ENCODE peak calls at places on chromosome 19, in seven cellular contexts. E is DMS 273 treated with DMSO at 0.1 percent for 48 hours, D is cardiac muscle cell, Z is lung, S is sciatic nerve, T is mammary epithelial cell, I is mucosa of descending colon. M is an unnamed sample.

GRCh38 chr19:2462635-2463421 is 6.1 kb upstream of the LMNB2 start:
- DNase-seq in E (peak), D (peak), Z (peak), S (peak), T (peak), I (peak), M (peak)

GRCh38 chr19:41821003-41821735 is 23.3 kb downstream of the LYPD4 start:
- DNase-seq in E (peak), D (peak), Z (peak), S (peak), T (peak), I (peak), M (no peak)

GRCh38 chr19:40605201-40605971 is 4.2 kb downstream of the LTBP4 start:
- DNase-seq in E (peak), D (peak), Z (peak), S (peak), T (peak), I (peak), M (no peak)

GRCh38 chr19:44611812-44612295 is 1.5 kb upstream of the IGSF23 start:
- DNase-seq in E (no peak), D (no peak), Z (peak), S (no peak), T (no peak), I (no peak), M (no peak)

GRCh38 chr19:11843741-11844140 is 4.8 kb upstream of the ZNF439 start:
- DNase-seq in E (no peak), D (no peak), Z (no peak), S (no peak), T (no peak), I (no peak), M (no peak)

GRCh38 chr19:58476498-58477015 is 405 bp downstream of the ZNF446 start:
- DNase-seq in E (no peak), D (peak), Z (no peak), S (no peak), T (no peak), I (no peak), M (no peak)

GRCh38 chr19:53019684-53020083 is 6.0 kb downstream of the ERVV-1 start:
- DNase-seq in E (no peak), D (peak), Z (no peak), S (peak), T (no peak), I (peak), M (no peak)

GRCh38 chr19:6249296-6249695 is 30.5 kb downstream of the MLLT1 start:
- DNase-seq in E (no peak), D (peak), Z (no peak), S (no peak), T (no peak), I (no peak), M (no peak)

GRCh38 chr19:51111606-51112005 is 3.4 kb upstream of the CTU1 start:
- DNase-seq in E (no peak), D (no peak), Z (no peak), S (no peak), T (no peak), I (no peak), M (no peak)

GRCh38 chr19:571127-571974 is 1.0 kb upstream of the BSG start:
- DNase-seq in E (no peak), D (peak), Z (peak), S (no peak), T (no peak), I (peak), M (no peak)

GRCh38 chr19:38975214-38975860 is at the start of gene FBXO17:
- DNase-seq in E (no peak), D (peak), Z (peak), S (peak), T (peak), I (peak), M (no peak)

GRCh38 chr19:6739884-6740588 is 556 bp downstream of the TRIP10 start:
- DNase-seq in E (no peak), D (no peak), Z (no peak), S (peak), T (peak), I (no peak), M (no peak)

GRCh38 chr19:45670670-45671453 is 2.8 kb downstream of the GIPR start:
- DNase-seq in E (no peak), D (peak), Z (peak), S (peak), T (peak), I (peak), M (peak)

GRCh38 chr19:6402834-6403608 is 10.1 kb upstream of the GTF2F1 start:
- DNase-seq in E (no peak), D (peak), Z (no peak), S (peak), T (no peak), I (peak), M (peak)

GRCh38 chr19:46915386-46915785 is 54.6 kb downstream of the ARHGAP35 start:
- DNase-seq in E (no peak), D (peak), Z (no peak), S (no peak), T (no peak), I (no peak), M (no peak)

GRCh38 chr19:28917661-28918060 is 295.3 kb downstream of the UQCRFS1 start:
- DNase-seq in E (no peak), D (no peak), Z (no peak), S (no peak), T (no peak), I (no peak), M (no peak)

GRCh38 chr19:51572908-51573307 is 1.8 kb downstream of the ZNF175 start:
- DNase-seq in E (no peak), D (peak), Z (no peak), S (no peak), T (peak), I (no peak), M (peak)

GRCh38 chr19:45464861-45465427 is 2.9 kb upstream of the FOSB start:
- DNase-seq in E (no peak), D (no peak), Z (no peak), S (no peak), T (no peak), I (no peak), M (no peak)

GRCh38 chr19:42311612-42312160 is 1.4 kb upstream of the TMEM145 start:
- DNase-seq in E (no peak), D (no peak), Z (no peak), S (no peak), T (no peak), I (no peak), M (no peak)

GRCh38 chr19:50720921-50721291 is 1.3 kb upstream of the SHANK1 start:
- DNase-seq in E (no peak), D (no peak), Z (no peak), S (no peak), T (peak), I (no peak), M (no peak)

GRCh38 chr19:50896591-50897190 is 14.5 kb downstream of the KLK4 start:
- DNase-seq in E (no peak), D (peak), Z (no peak), S (no peak), T (peak), I (no peak), M (no peak)

GRCh38 chr19:45767410-45767880 is 1.6 kb downstream of the SIX5 start:
- DNase-seq in E (peak), D (peak), Z (peak), S (peak), T (peak), I (peak), M (peak)

GRCh38 chr19:48203227-48203793 is 32.8 kb downstream of the ZSWIM9 start:
- DNase-seq in E (no peak), D (no peak), Z (no peak), S (no peak), T (no peak), I (no peak), M (no peak)

GRCh38 chr19:44764975-44765948 is 12.4 kb upstream of the CBLC start:
- DNase-seq in E (no peak), D (no peak), Z (no peak), S (no peak), T (no peak), I (peak), M (no peak)

GRCh38 chr19:11377237-11377636 is 2.8 kb downstream of the SWSAP1 start:
- DNase-seq in E (no peak), D (peak), Z (no peak), S (no peak), T (peak), I (no peak), M (peak)

M was measured in AG04450.